ENCODE peak calls at places on chromosomes 7 and 10, in nine cellular contexts. Z is foreskin fibroblast, L is PC-9, T is T-helper 1 cell, I is AG09319, Q is NCI-H1417, R is neuronal stem cell, J is NCI-H2081 treated with DMSO at 0.1 percent for 48 hours, Y is astrocyte of the spinal cord. D is an unnamed sample.

GRCh38 chr7:104923010-104923421 is 91.0 kb upstream of the KMT2E start:
- DNase-seq in Z (peak), L (peak), T (peak), I (peak), Q (peak), R (peak), J (peak), Y (peak), D (peak)

GRCh38 chr7:27551803-27552202 is 110.9 kb downstream of the HIBADH start:
- DNase-seq in Z (no peak), L (no peak), T (no peak), I (no peak), Q (no peak), R (no peak), J (peak), Y (no peak), D (no peak)

GRCh38 chr10:22931948-22932347 is 4.1 kb downstream of the ARMC3 start:
- DNase-seq in Z (peak), L (peak), T (no peak), I (no peak), Q (no peak), R (no peak), J (no peak), Y (peak), D (no peak)

GRCh38 chr10:88195841-88196240 is 332.4 kb downstream of the PTEN start:
- DNase-seq in Z (no peak), L (no peak), T (no peak), I (no peak), Q (no peak), R (no peak), J (peak), Y (no peak), D (no peak)

GRCh38 chr10:104711167-104711765 is 70.2 kb downstream of the SORCS3 start:
- DNase-seq in Z (no peak), L (no peak), T (no peak), I (no peak), Q (no peak), R (no peak), J (no peak), Y (no peak), D (no peak)

GRCh38 chr10:118107040-118107439 is 60.3 kb upstream of the RAB11FIP2 start:
- DNase-seq in Z (no peak), L (no peak), T (no peak), I (no peak), Q (no peak), R (no peak), J (no peak), Y (no peak), D (no peak)

GRCh38 chr7:112150823-112151641 is 55.2 kb downstream of the DOCK4 start:
- DNase-seq in Z (no peak), L (no peak), T (no peak), I (no peak), Q (peak), R (no peak), J (no peak), Y (peak), D (no peak)

GRCh38 chr10:21499910-21500577 is 25.4 kb downstream of the SKIDA1 start:
- DNase-seq in Z (no peak), L (no peak), T (no peak), I (no peak), Q (no peak), R (no peak), J (no peak), Y (no peak), D (no peak)

GRCh38 chr10:11612004-11613001 is 853 bp upstream of the USP6NL start:
- DNase-seq in Z (no peak), L (peak), T (peak), I (no peak), Q (peak), R (no peak), J (no peak), Y (no peak), D (no peak)

GRCh38 chr7:95916573-95917371 is 144.4 kb downstream of the DYNC1I1 start:
- DNase-seq in Z (peak), L (peak), T (peak), I (peak), Q (peak), R (peak), J (peak), Y (peak), D (peak)

GRCh38 chr7:55973747-55974250 is 9.4 kb downstream of the NIPSNAP2 start:
- DNase-seq in Z (no peak), L (no peak), T (no peak), I (no peak), Q (no peak), R (no peak), J (no peak), Y (no peak), D (no peak)

GRCh38 chr10:71302874-71303568 is 16.0 kb upstream of the SLC29A3 start:
- DNase-seq in Z (no peak), L (peak), T (peak), I (peak), Q (peak), R (peak), J (peak), Y (peak), D (no peak)

GRCh38 chr10:44046605-44047004 is 338.3 kb downstream of the CXCL12 start:
- DNase-seq in Z (peak), L (no peak), T (no peak), I (no peak), Q (no peak), R (no peak), J (no peak), Y (peak), D (no peak)

GRCh38 chr7:81887098-81887497 is 117.3 kb upstream of the HGF start:
- DNase-seq in Z (no peak), L (no peak), T (no peak), I (no peak), Q (peak), R (no peak), J (peak), Y (no peak), D (no peak)

GRCh38 chr10:20892796-20893195 is 4.3 kb downstream of the NEBL start:
- DNase-seq in Z (no peak), L (no peak), T (no peak), I (no peak), Q (no peak), R (no peak), J (no peak), Y (no peak), D (no peak)

GRCh38 chr10:103748020-103748419 is 107.4 kb downstream of the SH3PXD2A start:
- DNase-seq in Z (no peak), L (peak), T (peak), I (no peak), Q (no peak), R (no peak), J (no peak), Y (no peak), D (no peak)

GRCh38 chr10:22505923-22506685 is 160.8 kb downstream of the SPAG6 start:
- DNase-seq in Z (peak), L (no peak), T (peak), I (no peak), Q (no peak), R (no peak), J (no peak), Y (no peak), D (peak)

GRCh38 chr10:64760371-64760770 is 1239.2 kb downstream of the REEP3 start:
- DNase-seq in Z (no peak), L (no peak), T (no peak), I (no peak), Q (no peak), R (no peak), J (no peak), Y (no peak), D (no peak)